ENCODE peak calls at places on chromosomes 13 and 19, in five cellular contexts. One of them, this sample, is unnamed.

GRCh38 chr19:55075366-55075998 is at the start of gene EPS8L1:
- DNase-seq in CD8-positive, alpha-beta T cell: no peak
- DNase-seq in RWPE2: no peak
- DNase-seq in GM12878: no peak
- DNase-seq in trophoblast cell: peak; percentile 84
- DNase-seq in this sample: no peak

GRCh38 chr19:49136771-49137171 is 17.4 kb downstream of the PPFIA3 start:
- DNase-seq in CD8-positive, alpha-beta T cell: no peak
- DNase-seq in RWPE2: no peak
- DNase-seq in GM12878: no peak
- DNase-seq in trophoblast cell: peak; percentile 73
- DNase-seq in this sample: no peak

GRCh38 chr19:883661-884211 is 9.3 kb downstream of the MED16 start:
- DNase-seq in CD8-positive, alpha-beta T cell: no peak
- DNase-seq in RWPE2: no peak
- DNase-seq in GM12878: no peak
- DNase-seq in trophoblast cell: peak; percentile 100
- DNase-seq in this sample: no peak

GRCh38 chr13:102461302-102461701 is 59.5 kb upstream of the FGF14 start:
- DNase-seq in CD8-positive, alpha-beta T cell: no peak
- DNase-seq in RWPE2: no peak
- DNase-seq in GM12878: no peak
- DNase-seq in trophoblast cell: peak; percentile 68
- DNase-seq in this sample: no peak

GRCh38 chr19:35717665-35718344 is at the start of gene KMT2B:
- DNase-seq in CD8-positive, alpha-beta T cell: no peak
- DNase-seq in RWPE2: peak; percentile 97
- DNase-seq in GM12878: no peak
- DNase-seq in trophoblast cell: no peak
- DNase-seq in this sample: no peak

GRCh38 chr13:45121421-45121820 is 1.1 kb downstream of the GTF2F2 start:
- DNase-seq in CD8-positive, alpha-beta T cell: no peak
- DNase-seq in RWPE2: no peak
- DNase-seq in GM12878: no peak
- DNase-seq in trophoblast cell: peak; percentile 13
- DNase-seq in this sample: no peak

GRCh38 chr19:13834308-13834790 is 39.1 kb downstream of the ZSWIM4 start:
- DNase-seq in CD8-positive, alpha-beta T cell: no peak
- DNase-seq in RWPE2: no peak
- DNase-seq in GM12878: no peak
- DNase-seq in trophoblast cell: peak; percentile 95
- DNase-seq in this sample: no peak

GRCh38 chr13:20058476-20058875 is 99.9 kb downstream of the ZMYM2 start:
- DNase-seq in CD8-positive, alpha-beta T cell: no peak
- DNase-seq in RWPE2: no peak
- DNase-seq in GM12878: no peak
- DNase-seq in trophoblast cell: no peak
- DNase-seq in this sample: no peak

GRCh38 chr13:25406377-25406776 is 34.6 kb downstream of the ATP8A2 start:
- DNase-seq in CD8-positive, alpha-beta T cell: no peak
- DNase-seq in RWPE2: no peak
- DNase-seq in GM12878: no peak
- DNase-seq in trophoblast cell: no peak
- DNase-seq in this sample: no peak

DNA sequence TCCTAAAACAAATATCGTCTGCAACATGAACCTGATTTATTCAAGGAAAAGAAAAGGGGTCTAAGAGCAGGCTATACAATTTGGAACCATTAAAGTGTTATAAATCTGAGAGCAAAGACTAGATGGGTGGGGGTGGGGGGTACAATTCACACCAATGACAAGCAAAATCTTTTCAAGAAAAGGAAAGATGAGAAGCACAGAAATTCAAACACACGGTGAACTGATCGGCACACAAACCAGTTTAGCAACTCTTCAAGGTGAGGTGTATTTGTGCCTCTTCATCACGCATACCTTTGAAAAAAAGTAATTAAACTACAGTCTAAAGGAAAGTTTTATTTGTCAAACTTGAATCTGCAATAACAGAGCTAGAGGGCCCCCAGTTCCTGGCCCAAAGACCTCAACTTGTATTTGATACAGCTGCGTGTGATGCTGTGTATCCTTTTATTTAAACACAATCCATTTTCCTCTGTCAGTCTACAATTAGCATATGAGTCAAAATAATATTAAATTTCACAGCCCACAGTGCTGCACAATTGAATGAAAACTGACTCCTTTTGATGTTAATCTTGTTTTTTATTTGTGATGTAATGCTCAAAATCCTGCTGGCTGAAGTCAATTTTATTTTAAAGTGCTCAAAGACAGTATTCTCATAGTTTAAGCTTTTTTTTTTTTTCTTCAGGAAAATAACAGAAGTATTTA is 14.2 kb downstream of the EFNB2 start:
- DNase-seq in CD8-positive, alpha-beta T cell: no peak
- DNase-seq in RWPE2: no peak
- DNase-seq in GM12878: no peak
- DNase-seq in trophoblast cell: peak; percentile 51
- DNase-seq in this sample: no peak
- H3K4me3 ChIP-seq in CD8-positive, alpha-beta T cell: no peak overlapping the region
- H3K4me3 ChIP-seq in RWPE2: no peak overlapping the region
- H3K4me3 ChIP-seq in GM12878: no peak overlapping the region
- H3K4me3 ChIP-seq in trophoblast cell: no peak overlapping the region
- H3K4me3 ChIP-seq in this sample: no peak overlapping the region

DNA sequence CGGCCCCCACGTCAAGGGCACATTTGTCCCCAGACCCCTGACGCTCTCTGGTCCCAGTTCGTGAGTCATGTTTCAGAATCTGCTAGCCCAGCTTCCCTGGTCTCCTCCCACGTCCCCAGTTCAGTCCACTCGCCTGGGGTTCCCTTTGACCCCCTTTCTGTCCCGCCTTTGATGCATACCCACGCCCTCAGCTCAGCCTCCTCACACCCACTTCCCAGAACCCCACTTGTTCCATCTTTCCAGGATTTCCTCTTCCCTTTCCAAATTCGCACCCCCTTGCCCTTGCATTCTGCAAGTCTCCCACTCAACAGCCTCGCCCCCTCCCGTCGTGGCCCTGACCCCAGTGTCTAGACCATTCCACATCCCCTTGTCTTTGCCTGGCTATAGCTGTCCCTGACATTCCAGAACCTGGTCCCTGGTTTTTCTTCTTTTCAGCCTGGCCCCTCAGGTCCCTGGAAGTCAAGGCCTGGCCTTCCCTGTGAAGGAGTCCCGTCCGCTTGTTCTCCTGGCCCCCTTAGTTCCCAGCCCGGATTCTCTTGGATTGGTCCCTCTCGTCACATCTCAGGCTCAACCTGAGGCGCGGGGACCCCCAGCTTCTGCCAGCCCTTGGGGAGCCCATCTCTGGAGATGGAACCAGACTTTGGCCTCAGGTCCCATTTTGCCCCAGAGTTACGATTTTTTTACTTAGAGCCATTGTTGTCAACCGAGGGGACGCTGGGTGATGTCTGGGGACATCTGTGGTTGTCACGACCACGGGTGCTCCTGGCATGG is 1.3 kb downstream of the NCLN start:
- DNase-seq in CD8-positive, alpha-beta T cell: no peak
- DNase-seq in RWPE2: no peak
- DNase-seq in GM12878: no peak
- DNase-seq in trophoblast cell: no peak
- DNase-seq in this sample: no peak
- H3K4me3 ChIP-seq in CD8-positive, alpha-beta T cell: peak overlapping the region; percentile 76
- H3K4me3 ChIP-seq in RWPE2: peak overlapping the region; percentile 80
- H3K4me3 ChIP-seq in GM12878: peak overlapping the region; percentile 76
- H3K4me3 ChIP-seq in trophoblast cell: peak overlapping the region; percentile 96
- H3K4me3 ChIP-seq in this sample: peak overlapping the region; percentile 77

DNA sequence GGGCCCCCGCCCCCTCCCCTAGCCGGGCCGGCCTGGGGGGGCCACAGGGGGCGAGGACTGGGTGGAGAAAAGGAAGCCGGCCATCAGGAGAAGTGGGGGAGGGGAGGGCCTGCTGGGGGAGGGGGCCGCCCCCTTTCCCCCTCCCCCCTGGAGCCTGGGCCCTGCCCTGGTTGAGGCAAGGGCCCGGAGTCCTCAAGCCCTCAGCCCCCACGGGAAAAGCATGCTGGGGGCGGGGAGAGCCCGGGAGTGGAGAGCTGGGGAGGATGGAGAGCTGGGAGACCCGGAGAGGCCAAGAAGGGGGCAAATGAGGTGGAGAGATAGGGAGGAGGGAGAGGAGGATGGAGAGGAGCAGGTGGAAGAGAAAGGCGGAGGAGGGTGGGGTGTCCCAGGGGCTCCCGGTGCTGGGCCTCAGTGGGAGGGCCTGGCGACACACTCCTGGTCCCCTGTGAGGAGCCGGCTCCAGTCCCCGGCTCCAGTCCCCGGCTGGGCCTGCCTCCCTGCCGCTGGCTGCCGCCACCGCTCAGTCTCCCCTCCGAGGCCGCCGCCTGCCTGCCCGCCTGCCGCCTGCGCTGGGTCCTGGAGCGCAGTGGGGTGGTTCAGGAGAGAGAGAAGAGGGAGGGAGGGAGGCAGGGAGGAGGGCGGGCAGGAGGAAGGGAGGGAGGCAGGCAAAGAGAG is at the start of gene GRIK5:
- DNase-seq in CD8-positive, alpha-beta T cell: no peak
- DNase-seq in RWPE2: no peak
- DNase-seq in GM12878: no peak
- DNase-seq in trophoblast cell: no peak
- DNase-seq in this sample: no peak
- H3K4me3 ChIP-seq in CD8-positive, alpha-beta T cell: no peak within 1 kb of the TSS
- H3K4me3 ChIP-seq in RWPE2: no peak within 1 kb of the TSS
- H3K4me3 ChIP-seq in GM12878: no peak within 1 kb of the TSS
- H3K4me3 ChIP-seq in trophoblast cell: no peak within 1 kb of the TSS
- H3K4me3 ChIP-seq in this sample: no peak within 1 kb of the TSS

GRCh38 chr19:9189538-9189937 is 10.8 kb downstream of the OR7D2 start:
- DNase-seq in CD8-positive, alpha-beta T cell: no peak
- DNase-seq in RWPE2: no peak
- DNase-seq in GM12878: no peak
- DNase-seq in trophoblast cell: no peak
- DNase-seq in this sample: no peak
- H3K4me3 ChIP-seq in CD8-positive, alpha-beta T cell: no peak overlapping the region
- H3K4me3 ChIP-seq in RWPE2: no peak overlapping the region
- H3K4me3 ChIP-seq in GM12878: no peak overlapping the region
- H3K4me3 ChIP-seq in trophoblast cell: no peak overlapping the region
- H3K4me3 ChIP-seq in this sample: no peak overlapping the region

GRCh38 chr19:29945433-29945832 is 3.4 kb downstream of the URI1 start:
- DNase-seq in CD8-positive, alpha-beta T cell: no peak
- DNase-seq in RWPE2: no peak
- DNase-seq in GM12878: no peak
- DNase-seq in trophoblast cell: no peak
- DNase-seq in this sample: no peak

GRCh38 chr19:29942404-29943261 is 594 bp downstream of the URI1 start:
- DNase-seq in CD8-positive, alpha-beta T cell: peak; percentile 48
- DNase-seq in RWPE2: no peak
- DNase-seq in GM12878: no peak
- DNase-seq in trophoblast cell: peak; percentile 59
- DNase-seq in this sample: peak; percentile 50

GRCh38 chr19:29945017-29945416 is 3.0 kb downstream of the URI1 start:
- DNase-seq in CD8-positive, alpha-beta T cell: no peak
- DNase-seq in RWPE2: no peak
- DNase-seq in GM12878: no peak
- DNase-seq in trophoblast cell: no peak
- DNase-seq in this sample: no peak

GRCh38 chr19:29943615-29944014 is 1.6 kb downstream of the URI1 start:
- DNase-seq in CD8-positive, alpha-beta T cell: no peak
- DNase-seq in RWPE2: no peak
- DNase-seq in GM12878: no peak
- DNase-seq in trophoblast cell: peak; percentile 59
- DNase-seq in this sample: no peak

DNA sequence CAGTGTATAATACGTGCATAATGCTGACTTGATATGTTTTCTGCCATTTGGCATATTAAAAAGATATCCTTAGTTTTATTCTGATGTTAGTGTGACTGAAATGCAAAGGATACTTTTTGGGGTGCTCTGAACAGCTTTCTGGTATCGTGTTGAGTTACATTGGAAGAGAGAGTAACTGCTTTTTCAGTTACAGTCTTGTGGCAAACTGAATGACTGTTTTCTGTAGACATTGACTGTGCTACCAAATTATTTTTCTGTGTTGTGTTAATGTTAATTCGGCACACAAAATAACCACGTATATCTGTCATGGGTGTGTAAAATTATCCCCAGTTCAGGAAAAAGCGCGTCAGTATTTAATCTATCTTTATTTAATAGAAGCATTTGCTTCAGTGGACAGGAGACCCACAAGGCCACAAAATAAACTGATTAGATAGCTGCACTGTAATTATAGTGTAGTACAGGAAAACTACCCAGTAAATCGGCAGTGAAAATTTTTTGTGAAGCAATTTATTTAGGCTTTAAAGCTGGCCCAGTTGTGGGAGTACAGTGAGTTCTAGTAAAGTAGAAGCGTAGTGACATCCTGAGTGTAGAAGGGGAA is 2.5 kb downstream of the URI1 start:
- DNase-seq in CD8-positive, alpha-beta T cell: no peak
- DNase-seq in RWPE2: no peak
- DNase-seq in GM12878: no peak
- DNase-seq in trophoblast cell: no peak
- DNase-seq in this sample: no peak
- H3K4me3 ChIP-seq in CD8-positive, alpha-beta T cell: no peak overlapping the region
- H3K4me3 ChIP-seq in RWPE2: no peak overlapping the region
- H3K4me3 ChIP-seq in GM12878: peak overlapping the region; percentile 57
- H3K4me3 ChIP-seq in trophoblast cell: no peak overlapping the region
- H3K4me3 ChIP-seq in this sample: no peak overlapping the region

GRCh38 chr13:42054798-42055499 is 6.5 kb downstream of the DGKH start:
- DNase-seq in CD8-positive, alpha-beta T cell: no peak
- DNase-seq in RWPE2: no peak
- DNase-seq in GM12878: no peak
- DNase-seq in trophoblast cell: no peak
- DNase-seq in this sample: no peak

GRCh38 chr13:42055500-42056085 is 7.1 kb downstream of the DGKH start:
- DNase-seq in CD8-positive, alpha-beta T cell: no peak
- DNase-seq in RWPE2: no peak
- DNase-seq in GM12878: no peak
- DNase-seq in trophoblast cell: no peak
- DNase-seq in this sample: no peak

GRCh38 chr13:42056146-42056545 is 7.7 kb downstream of the DGKH start:
- DNase-seq in CD8-positive, alpha-beta T cell: no peak
- DNase-seq in RWPE2: no peak
- DNase-seq in GM12878: no peak
- DNase-seq in trophoblast cell: no peak
- DNase-seq in this sample: no peak

GRCh38 chr13:42057918-42058530 is 9.6 kb downstream of the DGKH start:
- DNase-seq in CD8-positive, alpha-beta T cell: no peak
- DNase-seq in RWPE2: no peak
- DNase-seq in GM12878: no peak
- DNase-seq in trophoblast cell: no peak
- DNase-seq in this sample: no peak

GRCh38 chr13:42056585-42056984 is 8.1 kb downstream of the DGKH start:
- DNase-seq in CD8-positive, alpha-beta T cell: no peak
- DNase-seq in RWPE2: no peak
- DNase-seq in GM12878: no peak
- DNase-seq in trophoblast cell: no peak
- DNase-seq in this sample: no peak
- H3K4me3 ChIP-seq in CD8-positive, alpha-beta T cell: no peak overlapping the region
- H3K4me3 ChIP-seq in RWPE2: no peak overlapping the region
- H3K4me3 ChIP-seq in GM12878: no peak overlapping the region
- H3K4me3 ChIP-seq in trophoblast cell: no peak overlapping the region
- H3K4me3 ChIP-seq in this sample: no peak overlapping the region

GRCh38 chr19:47432499-47432898 is 13.2 kb upstream of the MEIS3 start:
- DNase-seq in CD8-positive, alpha-beta T cell: no peak
- DNase-seq in RWPE2: no peak
- DNase-seq in GM12878: no peak
- DNase-seq in trophoblast cell: no peak
- DNase-seq in this sample: no peak
- H3K4me3 ChIP-seq in CD8-positive, alpha-beta T cell: no peak overlapping the region
- H3K4me3 ChIP-seq in RWPE2: no peak overlapping the region
- H3K4me3 ChIP-seq in GM12878: no peak overlapping the region
- H3K4me3 ChIP-seq in trophoblast cell: no peak overlapping the region
- H3K4me3 ChIP-seq in this sample: no peak overlapping the region

GRCh38 chr19:46634656-46635218 is 1.3 kb downstream of the GNG8 start:
- DNase-seq in CD8-positive, alpha-beta T cell: no peak
- DNase-seq in RWPE2: peak; percentile 60
- DNase-seq in GM12878: no peak
- DNase-seq in trophoblast cell: no peak
- DNase-seq in this sample: no peak
- H3K4me3 ChIP-seq in CD8-positive, alpha-beta T cell: peak overlapping the region; percentile 25
- H3K4me3 ChIP-seq in RWPE2: peak overlapping the region; percentile 27
- H3K4me3 ChIP-seq in GM12878: peak overlapping the region; percentile 63
- H3K4me3 ChIP-seq in trophoblast cell: no peak overlapping the region
- H3K4me3 ChIP-seq in this sample: peak overlapping the region; percentile 44